ENCODE peak calls at places on chromosomes 1 and 21, in six cellular contexts. U is Panc1, L is tibial artery, H is progenitor cell of endocrine pancreas, E is heart right ventricle, N is fibroblast of mammary gland. Y is an unnamed sample.

GRCh38 chr1:152110365-152110859 is 4.8 kb downstream of the TCHH start:
- DNase-seq in U (no peak), E (peak; percentile 31), N (peak; percentile 46), H (no peak), L (no peak), Y (peak; percentile 12)

GRCh38 chr1:198619375-198620140 is 19.3 kb upstream of the PTPRC start:
- DNase-seq in L (no peak), H (no peak), E (no peak), N (no peak), U (no peak), Y (no peak)

GRCh38 chr1:50704126-50704525 is 255.9 kb downstream of the FAF1 start:
- DNase-seq in L (no peak), H (no peak), E (no peak), N (peak; percentile 41), U (peak; percentile 36), Y (peak; percentile 31)

GRCh38 chr1:71638081-71638766 is 557.4 kb upstream of the ZRANB2 start:
- DNase-seq in L (no peak), N (peak; percentile 62), E (no peak), U (no peak), H (no peak), Y (peak; percentile 50)

GRCh38 chr1:239262538-239262937 is 123.8 kb upstream of the CHRM3 start:
- DNase-seq in N (no peak), H (no peak), L (no peak), E (no peak), U (no peak), Y (no peak)

GRCh38 chr1:188065917-188066316 is 1237.2 kb downstream of the PLA2G4A start:
- DNase-seq in N (no peak), E (no peak), H (no peak), U (no peak), L (no peak), Y (peak; percentile 4)

GRCh38 chr1:94980049-94980908 is 53.4 kb upstream of the CNN3 start:
- DNase-seq in E (no peak), H (no peak), N (peak; percentile 72), U (no peak), L (no peak), Y (peak; percentile 12)

GRCh38 chr1:174157157-174157806 is 2.0 kb upstream of the RABGAP1L start:
- DNase-seq in H (no peak), U (no peak), N (no peak), E (no peak), L (no peak), Y (no peak)

GRCh38 chr1:114032271-114033218 is 53.3 kb downstream of the OLFML3 start:
- DNase-seq in U (peak; percentile 25), L (no peak), N (peak; percentile 96), H (no peak), E (no peak), Y (peak; percentile 86)

GRCh38 chr1:171110485-171111340 is 20.0 kb downstream of the FMO3 start:
- DNase-seq in N (peak; percentile 76), H (no peak), E (no peak), L (no peak), U (no peak), Y (no peak)

GRCh38 chr1:222653178-222653827 is 35.4 kb downstream of the MIA3 start:
- DNase-seq in L (no peak), U (no peak), E (no peak), H (no peak), N (no peak), Y (no peak)

GRCh38 chr1:202200669-202201068 is 7.1 kb downstream of the LGR6 start:
- DNase-seq in U (no peak), H (no peak), L (peak; percentile 54), E (peak; percentile 74), N (no peak), Y (no peak)

GRCh38 chr1:119735217-119735616 is 23.5 kb downstream of the PHGDH start:
- DNase-seq in H (no peak), N (no peak), L (peak; percentile 40), E (peak; percentile 41), U (no peak), Y (no peak)

GRCh38 chr1:5940723-5941407 is 51.4 kb downstream of the NPHP4 start:
- DNase-seq in H (no peak), E (no peak), N (no peak), L (no peak), U (no peak), Y (no peak)

GRCh38 chr1:170559166-170559565 is 27.2 kb downstream of the GORAB start:
- DNase-seq in N (no peak), L (no peak), H (no peak), E (no peak), U (no peak), Y (no peak)

GRCh38 chr1:234655328-234656069 is 45.5 kb upstream of the IRF2BP2 start:
- DNase-seq in N (no peak), L (no peak), H (no peak), E (no peak), U (no peak), Y (no peak)

GRCh38 chr21:29190920-29191319 is 60.5 kb downstream of the MAP3K7CL start:
- DNase-seq in U (no peak), E (no peak), N (peak; percentile 87), H (no peak), L (no peak), Y (no peak)

GRCh38 chr1:246106342-246106763 is 400.7 kb downstream of the SMYD3 start:
- DNase-seq in E (no peak), H (no peak), L (no peak), N (peak; percentile 26), U (no peak), Y (no peak)

GRCh38 chr1:225737866-225738265 is 39.8 kb upstream of the SRP9 start:
- DNase-seq in U (no peak), L (no peak), E (no peak), N (no peak), H (no peak), Y (no peak)

GRCh38 chr21:34133802-34134201 is 60.4 kb downstream of the MRPS6 start:
- DNase-seq in L (no peak), E (no peak), U (no peak), N (no peak), H (no peak), Y (no peak)
- TF ChIP-seq CTCF in L (no peak), E (no peak), U (peak; percentile 46), N (peak; percentile 28), H (peak; percentile 44), Y (peak; percentile 67)

DNA sequence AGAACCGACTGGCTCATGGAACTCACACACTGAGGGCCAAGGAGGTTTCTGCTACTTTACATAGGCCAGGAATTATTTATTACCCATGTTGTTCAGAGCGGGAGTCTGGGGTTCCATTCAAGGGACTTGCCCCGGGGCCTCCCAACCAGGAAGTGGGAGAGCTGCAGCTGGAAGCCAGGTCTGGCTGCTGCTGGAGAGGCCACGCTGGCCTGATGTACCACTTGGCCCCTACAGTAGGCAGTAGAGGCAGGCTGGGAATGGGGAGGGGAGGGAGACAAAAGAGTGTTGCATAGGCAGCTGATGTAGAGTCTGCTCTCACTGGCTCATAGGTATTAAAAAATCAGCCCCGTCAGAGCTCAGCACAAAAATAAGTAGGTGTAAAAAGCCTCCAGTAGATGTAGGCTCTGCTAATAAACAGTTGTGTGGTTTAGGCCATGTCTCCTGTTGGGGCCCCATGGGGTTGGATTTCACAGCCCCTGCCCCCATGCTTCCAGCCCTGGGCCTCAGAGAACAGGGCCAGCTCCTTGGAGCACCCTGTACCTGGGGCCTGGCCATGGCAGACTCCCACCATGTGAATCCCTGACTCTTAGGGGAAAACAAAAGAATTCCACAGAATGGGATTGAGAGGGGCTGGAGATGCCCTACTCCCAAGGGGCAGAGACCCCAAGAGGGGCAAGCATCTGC is 11.7 kb downstream of the LRP8 start:
- DNase-seq in H (no peak), N (no peak), L (no peak), U (no peak), E (no peak), Y (no peak)
- TF ChIP-seq CTCF in H (peak; percentile 15), N (no peak), L (no peak), U (no peak), E (no peak), Y (no peak)

DNA sequence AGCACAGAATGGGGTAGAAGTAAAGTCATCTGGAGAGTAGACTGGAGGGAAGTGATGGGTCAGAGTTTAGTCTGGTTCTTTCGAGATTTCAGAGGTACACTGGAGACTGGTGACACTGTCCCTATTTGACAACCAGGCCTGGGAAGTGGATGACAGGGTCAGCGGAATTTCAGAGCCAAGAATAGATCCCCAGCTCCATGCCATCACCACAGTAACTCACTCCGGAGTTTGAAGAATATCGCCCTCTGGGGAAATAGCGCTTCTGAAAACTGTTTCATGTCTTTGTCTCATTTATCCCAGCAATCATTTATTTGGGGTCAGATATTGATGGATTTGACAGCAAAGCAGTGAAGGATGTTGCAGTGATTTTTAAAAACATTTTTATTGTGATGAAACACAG is 7.6 kb upstream of the NFASC start:
- DNase-seq in N (no peak), L (no peak), H (no peak), U (no peak), E (no peak), Y (no peak)
- TF ChIP-seq CTCF in N (no peak), L (no peak), H (no peak), U (no peak), E (no peak), Y (no peak)

DNA sequence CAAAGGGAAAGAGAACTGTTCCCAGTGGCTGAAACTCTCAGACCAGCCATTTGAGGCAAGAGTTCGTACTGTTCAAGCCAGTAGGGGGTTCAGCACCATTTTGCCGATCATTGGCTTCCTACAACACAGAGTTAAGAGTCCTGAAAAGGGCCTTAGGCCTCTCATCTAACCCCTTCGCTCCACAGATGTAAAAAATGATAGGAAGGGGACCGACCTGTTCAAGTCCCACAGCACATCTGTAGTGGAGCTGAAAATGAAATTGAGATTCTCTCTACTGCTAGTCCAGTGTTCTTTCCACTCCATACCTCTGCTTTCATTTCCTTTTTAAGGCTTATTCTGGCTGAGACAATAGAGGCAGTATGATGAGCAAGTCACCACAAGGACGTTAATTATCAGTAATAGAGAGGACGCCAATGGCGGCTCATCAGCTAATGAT is 1.1 kb downstream of the DDR2 start:
- DNase-seq in L (peak; percentile 43), N (peak; percentile 68), H (no peak), U (no peak), E (no peak), Y (peak; percentile 44)
- TF ChIP-seq CTCF in L (no peak), N (peak; percentile 35), H (no peak), U (no peak), E (no peak), Y (peak; percentile 48)

GRCh38 chr1:196317535-196318522 is 290.4 kb downstream of the KCNT2 start:
- DNase-seq in U (peak; percentile 7), H (no peak), E (no peak), L (no peak), N (peak; percentile 51), Y (peak; percentile 43)
- TF ChIP-seq CTCF in U (peak; percentile 66), H (peak; percentile 67), E (peak; percentile 55), L (peak; percentile 30), N (peak; percentile 64), Y (peak; percentile 83)

GRCh38 chr1:62746086-62746808 is 37.7 kb upstream of the ATG4C start:
- DNase-seq in E (no peak), L (no peak), U (peak; percentile 51), N (peak; percentile 72), H (no peak), Y (peak; percentile 65)

GRCh38 chr1:62744594-62745577 is 39.0 kb upstream of the ATG4C start:
- DNase-seq in N (no peak), E (no peak), H (no peak), L (no peak), U (no peak), Y (no peak)

GRCh38 chr1:62746809-62747138 is 37.2 kb upstream of the ATG4C start:
- DNase-seq in H (no peak), E (no peak), N (no peak), L (no peak), U (no peak), Y (no peak)
- TF ChIP-seq CTCF in H (no peak), E (no peak), N (no peak), L (no peak), U (peak; percentile 39), Y (peak; percentile 13)

GRCh38 chr1:43234267-43234666 is 35.5 kb upstream of the TMEM125 start:
- DNase-seq in H (no peak), L (no peak), N (no peak), U (no peak), E (no peak), Y (no peak)
- TF ChIP-seq CTCF in H (no peak), L (no peak), N (no peak), U (no peak), E (no peak), Y (no peak)